ENCODE peak calls at places on chromosomes 16 and 17, in five cellular contexts. S is adrenal gland, Z is A549, F is tibial nerve, J is IMR-90. X is an unnamed sample.

GRCh38 chr17:7215652-7216139 is 3.9 kb downstream of the DLG4 start:
- DNase-seq in S (peak; percentile 43), Z (no peak), F (no peak), J (peak; percentile 14), X (no peak)

GRCh38 chr17:68600123-68600880 is 865 bp downstream of the FAM20A start:
- DNase-seq in S (no peak), Z (peak; percentile 28), F (no peak), J (no peak), X (no peak)

GRCh38 chr17:51231999-51232398 is 27.9 kb downstream of the MBTD1 start:
- DNase-seq in S (no peak), Z (no peak), F (no peak), J (no peak), X (no peak)

GRCh38 chr17:75514299-75515228 is 773 bp downstream of the CASKIN2 start:
- DNase-seq in S (peak; percentile 83), Z (no peak), F (no peak), J (peak; percentile 23), X (peak; percentile 61)

GRCh38 chr16:24208710-24209109 is 47.4 kb upstream of the CACNG3 start:
- DNase-seq in S (no peak), Z (no peak), F (no peak), J (no peak), X (no peak)

GRCh38 chr16:80462902-80463301 is 77.9 kb upstream of the DYNLRB2 start:
- DNase-seq in S (no peak), Z (no peak), F (no peak), J (no peak), X (no peak)

GRCh38 chr16:67428146-67428731 is 2.7 kb upstream of the HSD11B2 start:
- DNase-seq in S (peak; percentile 63), Z (peak; percentile 67), F (peak; percentile 57), J (peak; percentile 47), X (peak; percentile 88)

GRCh38 chr17:77770331-77771105 is 188.0 kb upstream of the TNRC6C start:
- DNase-seq in S (no peak), Z (peak; percentile 32), F (no peak), J (peak; percentile 79), X (no peak)

GRCh38 chr16:12205378-12205777 is 228.8 kb downstream of the SNX29 start:
- DNase-seq in S (no peak), Z (no peak), F (no peak), J (no peak), X (no peak)

GRCh38 chr16:28491080-28491969 is 549 bp downstream of the CLN3 start:
- DNase-seq in S (peak; percentile 32), Z (no peak), F (peak; percentile 21), J (no peak), X (peak; percentile 39)

GRCh38 chr17:82217530-82218204 is 5.0 kb upstream of the CCDC57 start:
- DNase-seq in S (peak; percentile 84), Z (peak; percentile 83), F (no peak), J (peak; percentile 90), X (no peak)

GRCh38 chr17:61361084-61361483 is 38.6 kb upstream of the TBX2 start:
- DNase-seq in S (no peak), Z (no peak), F (no peak), J (peak; percentile 84), X (no peak)

GRCh38 chr17:35373532-35373983 is at the start of gene SLFN11:
- DNase-seq in S (peak; percentile 75), Z (peak; percentile 88), F (peak; percentile 88), J (peak; percentile 97), X (peak; percentile 94)

GRCh38 chr16:70253291-70254094 is 1.8 kb upstream of the EXOSC6 start:
- DNase-seq in S (peak; percentile 50), Z (peak; percentile 61), F (peak; percentile 18), J (peak; percentile 36), X (no peak)

GRCh38 chr17:76947771-76948170 is 79.6 kb downstream of the MGAT5B start:
- DNase-seq in S (no peak), Z (no peak), F (no peak), J (no peak), X (no peak)

GRCh38 chr16:53891409-53892139 is 187.6 kb downstream of the FTO start:
- DNase-seq in S (no peak), Z (no peak), F (no peak), J (no peak), X (no peak)

GRCh38 chr17:69326302-69327059 is 452 bp downstream of the ABCA5 start:
- DNase-seq in S (peak; percentile 22), Z (peak; percentile 6), F (no peak), J (peak; percentile 26), X (no peak)

GRCh38 chr16:20073203-20074088 is at the start of gene GPR139:
- DNase-seq in S (no peak), Z (no peak), F (no peak), J (no peak), X (no peak)

GRCh38 chr17:3974980-3975379 is 10.7 kb upstream of the ATP2A3 start:
- DNase-seq in S (no peak), Z (no peak), F (no peak), J (no peak), X (peak; percentile 34)

GRCh38 chr16:23594186-23594585 is 1.9 kb downstream of the NDUFAB1 start:
- DNase-seq in S (no peak), Z (no peak), F (no peak), J (no peak), X (no peak)

GRCh38 chr17:73705594-73705993 is 61.3 kb upstream of the SDK2 start:
- DNase-seq in S (peak; percentile 48), Z (peak; percentile 76), F (no peak), J (peak; percentile 1), X (no peak)

GRCh38 chr17:9004961-9005285 is 16.4 kb upstream of the NTN1 start:
- DNase-seq in S (no peak), Z (no peak), F (no peak), J (no peak), X (no peak)

GRCh38 chr17:50558955-50559614 is 1.4 kb upstream of the CACNA1G start:
- DNase-seq in S (no peak), Z (no peak), F (no peak), J (no peak), X (no peak)

GRCh38 chr17:74211141-74211928 is 2.0 kb upstream of the TTYH2 start:
- DNase-seq in S (no peak), Z (no peak), F (no peak), J (no peak), X (no peak)

GRCh38 chr17:28612936-28613872 is 781 bp downstream of the RSKR start:
- DNase-seq in S (peak; percentile 28), Z (peak; percentile 39), F (peak; percentile 49), J (peak; percentile 22), X (peak; percentile 40)

GRCh38 chr17:49194297-49194607 is 16.1 kb downstream of the GNGT2 start:
- DNase-seq in S (no peak), Z (no peak), F (no peak), J (no peak), X (no peak)

GRCh38 chr17:49191407-49191916 is 18.9 kb downstream of the GNGT2 start:
- DNase-seq in S (no peak), Z (no peak), F (no peak), J (no peak), X (no peak)

GRCh38 chr17:49191917-49192741 is 18.2 kb downstream of the GNGT2 start:
- DNase-seq in S (peak; percentile 91), Z (peak; percentile 98), F (peak; percentile 97), J (peak; percentile 77), X (peak; percentile 97)

GRCh38 chr17:49195746-49196145 is 14.6 kb downstream of the GNGT2 start:
- DNase-seq in S (no peak), Z (no peak), F (no peak), J (no peak), X (no peak)

DNA sequence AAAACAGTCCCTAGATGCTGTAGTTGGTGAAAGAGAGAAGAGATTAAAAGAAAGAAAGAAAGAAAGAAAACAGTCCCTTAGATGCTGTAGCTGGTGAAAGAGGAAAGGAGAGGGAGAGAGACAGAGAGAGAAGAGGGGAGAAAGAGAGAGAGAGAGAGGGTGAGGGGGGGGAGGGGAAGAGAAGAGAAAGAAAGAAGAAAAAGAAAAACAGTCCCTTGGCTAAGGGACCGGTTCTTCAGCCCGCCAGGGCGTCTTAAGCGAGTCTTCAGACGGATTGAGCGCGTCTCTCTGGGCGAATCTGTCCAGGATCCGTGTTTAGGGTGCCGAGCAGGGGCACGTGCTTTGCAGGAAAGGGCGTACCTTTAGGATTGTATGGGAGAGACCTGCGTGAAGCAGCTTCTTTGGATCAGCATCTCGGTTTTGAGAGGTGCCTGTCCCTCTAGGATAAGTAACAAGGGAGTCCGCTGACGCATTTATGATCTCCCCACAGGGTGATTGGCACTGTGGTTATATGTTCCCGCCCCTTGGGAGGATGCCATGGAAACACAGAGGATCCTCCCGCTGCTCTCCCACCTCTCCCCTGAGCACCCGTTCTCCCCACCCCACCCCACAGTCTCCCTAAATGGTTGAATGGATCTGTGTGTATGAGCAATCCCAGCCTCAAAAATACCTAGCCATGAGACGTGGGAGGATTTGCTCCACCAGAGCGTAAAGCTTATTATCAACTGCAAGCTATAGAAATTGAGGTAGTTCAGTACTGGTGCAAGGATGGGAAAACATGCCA is 16.7 kb downstream of the GNGT2 start:
- DNase-seq in S (peak; percentile 52), Z (peak; percentile 84), F (peak; percentile 62), J (peak; percentile 51), X (peak; percentile 62)
- TF ChIP-seq POLR2A in S (peak; percentile 5), Z (peak; percentile 34), F (peak; percentile 47), J (no peak), X (no peak)

DNA sequence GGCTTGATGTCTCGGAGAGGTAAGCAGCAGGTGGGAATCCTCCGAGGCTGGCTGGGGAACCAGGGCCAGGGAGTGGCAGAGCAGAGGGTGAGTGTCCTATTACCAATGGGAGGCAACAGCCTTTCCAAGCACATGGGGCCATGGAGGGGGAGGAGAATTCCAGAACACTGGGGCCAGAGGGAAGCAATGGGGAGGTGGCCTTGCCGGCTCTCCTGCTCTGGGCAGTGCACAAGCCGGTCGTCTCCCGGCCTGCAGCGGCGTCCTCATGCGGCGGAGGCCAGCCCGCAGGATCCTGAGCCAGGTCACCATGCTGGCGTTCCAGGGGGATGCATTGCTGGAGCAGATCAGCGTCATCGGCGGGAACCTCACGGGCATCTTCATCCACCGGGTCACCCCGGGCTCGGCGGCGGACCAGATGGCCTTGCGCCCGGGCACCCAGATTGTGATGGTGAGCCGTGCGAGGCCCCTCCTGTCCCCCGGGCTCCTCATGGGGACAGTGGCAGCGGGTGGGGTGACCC is 21.9 kb downstream of the SGSH start:
- DNase-seq in S (no peak), Z (no peak), F (no peak), J (no peak), X (no peak)
- H3K4me1 ChIP-seq in S (no peaks in the 10 kb centered on the region), Z (no peaks in the 10 kb centered on the region), F (no peaks in the 10 kb centered on the region), J (no peaks in the 10 kb centered on the region), X (no peaks in the 10 kb centered on the region)

GRCh38 chr17:65797809-65798208 is 236.4 kb upstream of the AXIN2 start:
- DNase-seq in S (no peak), Z (peak; percentile 26), F (no peak), J (no peak), X (no peak)
- TF ChIP-seq CTCF in S (no peak), Z (no peak), F (no peak), J (no peak), X (peak; percentile 17)

DNA sequence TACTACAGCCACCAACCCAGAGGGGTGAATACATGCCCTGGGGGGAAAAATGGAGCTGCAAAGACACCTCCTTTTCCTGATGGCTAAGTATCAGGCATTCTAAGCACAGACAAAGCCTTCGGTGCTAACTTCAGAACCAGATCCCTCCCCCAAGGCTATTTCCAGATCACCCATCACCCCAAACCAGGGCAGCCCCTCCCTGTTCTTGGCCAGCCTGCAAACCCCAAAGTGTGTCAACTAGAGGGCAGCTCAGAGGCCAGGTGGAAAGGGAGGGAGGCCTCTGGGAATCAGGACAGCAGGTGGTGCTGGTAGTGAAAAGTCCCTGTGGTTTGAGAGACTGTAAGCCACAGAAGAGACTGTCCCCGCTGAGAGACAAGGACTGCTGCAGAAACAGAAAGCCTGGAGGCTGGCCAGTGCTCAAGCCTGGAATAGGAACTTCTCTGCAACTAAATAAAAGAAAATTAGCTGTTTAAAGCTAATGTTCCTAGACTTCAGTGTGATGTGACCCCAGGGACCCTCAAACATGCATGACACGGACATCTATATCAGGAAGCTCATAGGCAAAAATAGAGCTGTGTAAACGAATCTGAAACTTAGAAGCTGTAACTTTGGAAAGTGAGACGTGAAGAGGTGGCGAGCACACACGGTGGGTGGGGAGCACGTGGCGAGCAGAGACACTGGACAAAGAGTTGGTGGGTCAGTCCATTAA is 9.1 kb downstream of the TUBG1 start:
- DNase-seq in S (peak; percentile 72), Z (peak; percentile 65), F (no peak), J (no peak), X (peak; percentile 56)
- TF ChIP-seq POLR2A in S (no peak), Z (no peak), F (no peak), J (no peak), X (no peak)

X was measured in Peyer's patch.